ENCODE peak calls at places on chromosome 21, in four cellular contexts. V is aorta; Q is CD8-positive, alpha-beta T cell; M is fibroblast of villous mesenchyme. D is an unnamed sample.

GRCh38 chr21:38386967-38387366 is 111.3 kb downstream of the ERG start:
- DNase-seq in V (no peak), Q (no peak), M (no peak), D (peak; percentile 58)

GRCh38 chr21:38759286-38759872 is 46.4 kb upstream of the ETS2 start:
- DNase-seq in V (no peak), Q (no peak), M (no peak), D (no peak)

GRCh38 chr21:41183575-41183974 is 15.6 kb downstream of the BACE2 start:
- DNase-seq in V (no peak), Q (no peak), M (no peak), D (no peak)

GRCh38 chr21:15379776-15380175 is 315.0 kb upstream of the NRIP1 start:
- DNase-seq in V (no peak), Q (no peak), M (no peak), D (peak; percentile 23)

GRCh38 chr21:42721341-42721824 is 68.0 kb downstream of the PDE9A start:
- DNase-seq in V (no peak), Q (no peak), M (peak; percentile 68), D (no peak)

GRCh38 chr21:38954450-38955059 is 148.8 kb downstream of the ETS2 start:
- DNase-seq in V (no peak), Q (no peak), M (no peak), D (no peak)

GRCh38 chr21:25859264-25859931 is 124.6 kb downstream of the GABPA start:
- DNase-seq in V (no peak), Q (no peak), M (no peak), D (no peak)

GRCh38 chr21:29812947-29813346 is 126.8 kb downstream of the GRIK1 start:
- DNase-seq in V (no peak), Q (no peak), M (no peak), D (no peak)

GRCh38 chr21:38912355-38912619 is 106.6 kb downstream of the ETS2 start:
- DNase-seq in V (no peak), Q (no peak), M (no peak), D (no peak)

GRCh38 chr21:42525228-42525604 is 11.6 kb downstream of the SLC37A1 start:
- DNase-seq in V (no peak), Q (no peak), M (no peak), D (peak; percentile 59)

GRCh38 chr21:45639206-45640000 is 4.1 kb upstream of the PCBP3 start:
- DNase-seq in V (no peak), Q (no peak), M (no peak), D (no peak)

GRCh38 chr21:45638707-45639106 is 4.8 kb upstream of the PCBP3 start:
- DNase-seq in V (no peak), Q (no peak), M (no peak), D (no peak)

GRCh38 chr21:45641480-45642035 is 2.0 kb upstream of the PCBP3 start:
- DNase-seq in V (no peak), Q (no peak), M (no peak), D (no peak)

GRCh38 chr21:45640888-45641479 is 2.5 kb upstream of the PCBP3 start:
- DNase-seq in V (no peak), Q (no peak), M (peak; percentile 71), D (peak; percentile 81)

DNA sequence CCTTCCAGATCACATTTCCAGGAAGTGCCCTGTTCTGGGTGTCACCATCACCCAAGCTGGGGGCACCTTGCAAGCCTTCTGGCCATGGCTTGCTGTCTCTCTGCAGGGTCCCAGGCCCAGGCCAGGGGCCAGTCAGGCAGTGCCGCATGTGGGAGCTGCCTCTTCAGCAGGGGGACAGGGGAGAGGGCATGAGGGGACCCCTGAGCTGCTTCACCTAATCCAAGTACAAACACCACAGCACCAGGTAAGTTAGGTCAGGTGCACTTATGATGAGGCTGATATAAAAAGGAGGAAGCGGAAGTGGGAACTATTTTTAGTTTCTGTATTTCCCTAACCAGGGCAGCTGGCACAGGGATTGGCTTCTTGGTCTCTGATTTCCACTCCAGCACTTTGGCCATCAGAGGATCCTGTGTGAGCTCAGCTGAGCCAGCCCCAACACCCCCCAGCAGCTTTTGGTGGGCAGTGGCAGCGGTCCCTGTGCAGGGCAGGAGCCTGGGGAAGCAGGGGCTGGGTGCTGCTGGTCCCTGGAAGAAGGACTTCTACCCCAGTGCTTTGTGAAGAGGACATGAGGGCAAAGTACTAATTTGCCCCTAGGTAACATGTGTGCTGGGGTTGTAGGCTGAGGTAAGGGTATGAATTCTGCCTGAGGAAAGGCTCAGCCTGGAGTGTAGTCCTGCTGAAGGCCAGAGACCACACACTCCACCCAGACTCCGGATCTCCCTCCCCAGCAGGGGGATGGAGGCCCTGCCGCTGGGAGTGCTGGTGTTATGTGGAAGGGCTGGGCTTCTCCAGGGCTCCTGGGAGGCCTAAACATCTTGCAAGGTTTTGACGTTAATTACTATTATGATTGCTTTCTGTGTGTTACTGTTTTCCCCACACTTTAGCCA is 3.3 kb upstream of the PCBP3 start:
- DNase-seq in V (no peak), Q (no peak), M (no peak), D (peak; percentile 45)
- H3K4me3 ChIP-seq in V (no peak overlapping the region), Q (no peak overlapping the region), M (no peak overlapping the region), D (no peak overlapping the region)

GRCh38 chr21:34795152-34796141 is 126.7 kb downstream of the CLIC6 start:
- DNase-seq in V (no peak), Q (no peak), M (peak; percentile 92), D (peak; percentile 71)
- H3K4me3 ChIP-seq in V (no peak overlapping the region), Q (no peak overlapping the region), M (no peak overlapping the region), D (no peak overlapping the region)

DNA sequence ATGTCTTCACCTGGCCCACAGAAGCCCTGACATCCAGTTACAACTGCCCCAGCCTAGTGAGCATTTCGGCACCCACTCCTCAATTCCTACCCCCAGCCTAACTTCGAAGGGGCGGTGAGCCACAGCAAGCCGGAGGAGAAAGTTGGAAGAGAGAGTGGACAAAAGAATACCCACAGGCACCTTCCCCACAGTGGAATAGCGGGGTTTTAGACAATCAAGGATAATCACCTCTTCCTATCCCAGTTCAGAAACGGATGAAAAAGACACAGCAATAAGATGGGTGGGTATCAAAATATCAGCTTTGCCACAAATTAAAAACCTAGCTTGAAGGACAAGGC is 1.3 kb upstream of the LSS start:
- DNase-seq in V (no peak), Q (no peak), M (no peak), D (no peak)
- H3K4me3 ChIP-seq in V (no peak overlapping the region), Q (peak overlapping the region; percentile 71), M (peak overlapping the region; percentile 70), D (peak overlapping the region; percentile 67)

GRCh38 chr21:36419241-36419640 is 34.0 kb downstream of the CHAF1B start:
- DNase-seq in V (no peak), Q (no peak), M (no peak), D (no peak)

GRCh38 chr21:36411301-36411700 is 26.1 kb downstream of the CHAF1B start:
- DNase-seq in V (no peak), Q (no peak), M (no peak), D (no peak)

GRCh38 chr21:36419996-36420395 is 34.8 kb downstream of the CHAF1B start:
- DNase-seq in V (peak; percentile 91), Q (peak; percentile 58), M (peak; percentile 92), D (peak; percentile 96)

GRCh38 chr21:36412916-36413315 is 27.7 kb downstream of the CHAF1B start:
- DNase-seq in V (no peak), Q (no peak), M (no peak), D (no peak)

DNA sequence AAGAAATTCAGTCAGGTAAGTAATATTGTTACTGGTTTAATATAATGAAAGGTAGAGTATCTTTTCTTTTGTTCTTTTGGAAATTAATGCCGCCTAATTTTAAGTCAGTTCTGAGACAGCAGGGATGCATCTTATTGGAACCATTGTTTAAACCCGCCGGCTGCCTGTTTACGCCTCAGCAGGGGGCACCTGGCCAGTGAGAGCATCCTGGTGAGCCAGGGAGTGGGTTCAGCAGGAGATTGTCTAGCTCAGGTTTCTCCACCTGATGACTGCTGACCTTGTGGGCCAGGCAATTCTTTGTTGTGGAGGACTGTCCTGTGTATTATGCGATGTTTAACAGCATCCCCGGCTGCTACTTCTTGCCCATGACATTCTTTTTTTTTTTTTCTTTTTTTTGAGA is 30.2 kb downstream of the CHAF1B start:
- DNase-seq in V (no peak), Q (no peak), M (no peak), D (no peak)
- H3K4me3 ChIP-seq in V (no peak overlapping the region), Q (no peak overlapping the region), M (no peak overlapping the region), D (no peak overlapping the region)

DNA sequence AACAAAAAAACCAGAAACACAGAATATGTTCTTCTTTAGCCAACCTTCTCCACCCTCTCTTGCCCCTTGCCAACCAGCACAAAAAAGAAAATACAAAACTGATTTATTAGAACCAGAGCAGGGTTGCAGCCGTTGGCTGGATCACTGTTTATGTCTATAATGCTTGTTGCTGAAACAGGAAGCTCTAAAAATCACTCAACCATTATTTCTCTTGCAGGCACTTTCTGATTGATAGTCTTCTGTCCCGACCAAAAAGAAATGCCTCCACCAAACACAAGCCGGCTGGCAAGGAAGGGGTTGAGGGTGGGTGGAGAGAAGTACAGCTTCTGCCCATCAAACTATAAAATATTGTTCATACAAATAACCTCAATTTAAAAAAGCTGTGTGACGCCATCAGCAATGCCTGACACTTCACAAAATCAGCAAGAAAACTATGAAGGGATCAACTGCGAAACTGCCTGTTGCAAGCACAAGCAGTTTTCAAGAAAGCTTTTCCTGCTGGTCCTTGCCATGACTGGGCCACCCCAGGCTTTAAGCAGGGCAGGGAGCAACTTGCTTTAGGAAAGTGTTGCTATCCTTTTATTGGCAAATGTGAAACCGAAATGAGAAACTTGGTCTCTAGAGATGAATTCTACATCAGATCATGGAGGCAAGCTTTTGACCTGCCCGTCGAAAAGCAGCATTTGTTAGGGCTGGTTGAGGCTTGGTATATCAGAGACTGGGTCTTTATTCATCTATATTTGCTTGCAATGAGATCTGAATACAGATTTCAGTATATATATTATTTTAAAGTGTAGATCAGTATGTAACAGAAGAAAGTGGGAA is 174.2 kb downstream of the RUNX1 start:
- DNase-seq in V (no peak), Q (no peak), M (no peak), D (no peak)
- H3K4me3 ChIP-seq in V (no peak overlapping the region), Q (no peak overlapping the region), M (no peak overlapping the region), D (no peak overlapping the region)

GRCh38 chr21:33374080-33374873 is 28.9 kb upstream of the IFNGR2 start:
- DNase-seq in V (no peak), Q (peak; percentile 70), M (peak; percentile 66), D (peak; percentile 68)
- H3K4me3 ChIP-seq in V (no peak overlapping the region), Q (no peak overlapping the region), M (no peak overlapping the region), D (no peak overlapping the region)

GRCh38 chr21:46369520-46370235 is 45.7 kb downstream of the PCNT start:
- DNase-seq in V (no peak), Q (no peak), M (no peak), D (no peak)
- H3K4me3 ChIP-seq in V (no peak overlapping the region), Q (no peak overlapping the region), M (no peak overlapping the region), D (no peak overlapping the region)

GRCh38 chr21:23660560-23660959 is 1946.7 kb downstream of the MRPL39 start:
- DNase-seq in V (no peak), Q (no peak), M (no peak), D (no peak)

DNA sequence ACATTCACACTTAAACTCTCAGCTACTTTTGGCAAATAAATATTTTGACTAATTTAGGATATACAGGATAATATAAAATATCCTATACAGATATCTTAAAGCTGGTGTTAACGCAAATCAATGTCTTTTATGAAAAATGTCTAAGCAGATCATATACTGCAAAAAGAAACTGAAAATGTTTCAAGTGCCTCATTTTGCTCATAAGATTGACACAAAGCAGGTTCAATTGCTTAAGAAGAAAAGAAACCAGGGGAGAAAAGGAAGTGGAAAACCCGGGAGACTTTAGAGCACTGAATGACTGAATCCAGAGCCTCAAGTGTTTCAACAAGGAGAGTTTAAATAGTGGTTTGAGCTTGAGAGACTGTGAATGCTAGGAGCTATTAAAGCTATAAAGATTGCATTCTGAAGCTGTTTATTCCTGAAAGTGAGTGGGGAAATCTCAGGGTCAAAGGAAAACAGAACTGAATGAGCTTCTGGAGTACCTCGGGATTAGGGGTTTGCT is 1943.0 kb downstream of the MRPL39 start:
- DNase-seq in V (no peak), Q (no peak), M (no peak), D (no peak)
- H3K4me3 ChIP-seq in V (no peak overlapping the region), Q (no peak overlapping the region), M (no peak overlapping the region), D (no peak overlapping the region)

GRCh38 chr21:44958471-44959191 is 18.8 kb downstream of the SLX9 start:
- DNase-seq in V (peak; percentile 92), Q (no peak), M (peak; percentile 97), D (peak; percentile 96)
- H3K4me3 ChIP-seq in V (no peak overlapping the region), Q (no peak overlapping the region), M (no peak overlapping the region), D (no peak overlapping the region)